ENCODE peak calls at places on chromosomes 6 and 20, in nine cellular contexts. W is testis, F is gastrocnemius medialis, E is H1, C is stomach, M is NB4, J is ovary, V is esophagus squamous epithelium, Q is endothelial cell of umbilical vein. I is an unnamed sample.

GRCh38 chr20:8573686-8574085 is 441.6 kb downstream of the PLCB1 start:
- DNase-seq in W (no peak), F (no peak), E (no peak), C (no peak), M (no peak), J (no peak), V (no peak), Q (no peak), I (no peak)

GRCh38 chr20:24955045-24955444 is 6.0 kb downstream of the CST7 start:
- DNase-seq in W (no peak), F (no peak), E (peak), C (peak), M (peak), J (no peak), V (no peak), Q (no peak), I (no peak)

GRCh38 chr20:23928788-23929187 is 49.2 kb upstream of the CST5 start:
- DNase-seq in W (peak), F (no peak), E (no peak), C (no peak), M (no peak), J (no peak), V (no peak), Q (no peak), I (peak)

GRCh38 chr20:57509665-57510237 is 15.2 kb downstream of the CTCFL start:
- DNase-seq in W (peak), F (no peak), E (no peak), C (peak), M (peak), J (no peak), V (no peak), Q (no peak), I (no peak)

GRCh38 chr20:58521763-58522162 is 6.6 kb upstream of the APCDD1L start:
- DNase-seq in W (no peak), F (no peak), E (no peak), C (no peak), M (no peak), J (no peak), V (no peak), Q (no peak), I (no peak)

GRCh38 chr6:169829786-169830185 is 78.4 kb downstream of the ERMARD start:
- DNase-seq in W (peak), F (no peak), E (peak), C (no peak), M (no peak), J (no peak), V (no peak), Q (no peak), I (peak)

GRCh38 chr6:14775528-14775927 is 470.3 kb upstream of the JARID2 start:
- DNase-seq in W (no peak), F (no peak), E (no peak), C (no peak), M (no peak), J (no peak), V (no peak), Q (no peak), I (no peak)

GRCh38 chr6:97064578-97064977 is 140.1 kb downstream of the KLHL32 start:
- DNase-seq in W (no peak), F (no peak), E (no peak), C (no peak), M (no peak), J (no peak), V (no peak), Q (no peak), I (no peak)

GRCh38 chr6:69867075-69867911 is 937 bp downstream of the COL19A1 start:
- DNase-seq in W (peak), F (no peak), E (peak), C (peak), M (peak), J (peak), V (no peak), Q (peak), I (no peak)

GRCh38 chr6:148332088-148332487 is 10.6 kb upstream of the SASH1 start:
- DNase-seq in W (no peak), F (no peak), E (no peak), C (no peak), M (no peak), J (no peak), V (no peak), Q (no peak), I (no peak)

GRCh38 chr6:15770347-15771143 is 107.7 kb upstream of the DTNBP1 start:
- DNase-seq in W (no peak), F (no peak), E (no peak), C (no peak), M (peak), J (no peak), V (no peak), Q (no peak), I (no peak)

GRCh38 chr6:119311514-119312142 is 37.9 kb downstream of the MAN1A1 start:
- DNase-seq in W (no peak), F (no peak), E (no peak), C (no peak), M (no peak), J (no peak), V (no peak), Q (no peak), I (no peak)

GRCh38 chr6:119312875-119313338 is 36.7 kb downstream of the MAN1A1 start:
- DNase-seq in W (no peak), F (no peak), E (no peak), C (no peak), M (no peak), J (no peak), V (no peak), Q (no peak), I (no peak)

GRCh38 chr6:119314894-119315272 is 34.7 kb downstream of the MAN1A1 start:
- DNase-seq in W (no peak), F (no peak), E (no peak), C (no peak), M (no peak), J (no peak), V (no peak), Q (no peak), I (no peak)

GRCh38 chr6:119312441-119312840 is 37.1 kb downstream of the MAN1A1 start:
- DNase-seq in W (no peak), F (no peak), E (no peak), C (no peak), M (no peak), J (no peak), V (no peak), Q (no peak), I (no peak)

DNA sequence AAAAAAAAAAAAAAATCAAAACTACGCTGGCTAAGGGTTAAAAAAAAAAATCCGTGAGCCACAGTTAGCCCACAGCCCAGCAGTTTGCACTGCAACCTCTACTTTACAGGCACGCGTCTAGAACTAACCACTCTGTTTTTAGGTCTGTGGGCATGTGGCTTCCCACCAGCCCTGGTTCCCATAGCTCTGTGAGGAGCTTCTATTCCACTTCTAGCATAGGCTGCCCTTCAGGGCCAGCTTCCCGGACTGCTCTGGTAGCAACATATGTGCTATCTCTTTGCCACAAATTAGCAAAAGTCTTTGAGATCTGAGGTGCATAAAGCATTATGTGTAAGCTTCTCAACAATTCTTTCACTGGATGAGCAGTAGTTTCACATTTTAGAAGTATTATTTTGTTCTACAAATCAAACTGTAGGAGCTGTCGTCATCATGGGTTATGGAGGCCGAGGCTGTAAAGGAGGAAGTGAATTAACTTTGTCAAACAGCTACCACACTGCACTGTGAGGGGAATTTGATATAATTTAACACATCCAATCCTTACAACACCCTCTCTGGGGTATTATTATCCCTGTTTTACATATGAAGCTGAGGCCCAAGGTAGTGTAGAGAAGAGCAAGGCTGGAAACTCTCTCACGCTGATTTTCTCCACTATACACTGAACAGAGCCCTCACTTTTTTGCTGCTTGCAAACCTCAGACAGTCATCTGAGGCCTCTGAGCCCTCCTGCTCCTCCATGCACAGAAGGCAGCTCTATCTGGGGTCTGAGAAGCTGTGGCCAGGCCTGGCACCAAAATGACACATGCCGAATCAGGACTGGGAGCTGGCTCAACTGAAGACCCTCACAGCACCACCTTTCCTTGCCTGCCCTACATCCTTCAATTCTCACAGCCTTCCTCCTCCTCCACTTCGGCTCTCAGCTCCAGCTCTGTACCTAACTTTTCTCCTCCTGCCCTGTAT is 35.3 kb downstream of the MAN1A1 start:
- DNase-seq in W (no peak), F (no peak), E (no peak), C (no peak), M (no peak), J (no peak), V (no peak), Q (no peak), I (no peak)
- TF ChIP-seq POLR2A in W (no peak), F (no peak), E (no peak), C (no peak), M (no peak), J (no peak), V (no peak), Q (no peak), I (no peak)

GRCh38 chr6:33085627-33086026 is 9.8 kb downstream of the HLA-DPB1 start:
- DNase-seq in W (no peak), F (no peak), E (no peak), C (no peak), M (no peak), J (no peak), V (no peak), Q (no peak), I (peak)
- TF ChIP-seq POLR2A in W (no peak), F (no peak), E (no peak), C (no peak), M (no peak), J (no peak), V (no peak), Q (no peak), I (no peak)

GRCh38 chr6:142518761-142519160 is 217.0 kb downstream of the ADGRG6 start:
- DNase-seq in W (no peak), F (no peak), E (no peak), C (no peak), M (no peak), J (no peak), V (no peak), Q (no peak), I (no peak)

GRCh38 chr6:142521791-142522190 is 220.0 kb downstream of the ADGRG6 start:
- DNase-seq in W (no peak), F (no peak), E (no peak), C (no peak), M (no peak), J (no peak), V (no peak), Q (no peak), I (no peak)

GRCh38 chr6:142523485-142523884 is 221.7 kb downstream of the ADGRG6 start:
- DNase-seq in W (no peak), F (no peak), E (no peak), C (no peak), M (no peak), J (no peak), V (no peak), Q (no peak), I (no peak)

GRCh38 chr6:142518126-142518525 is 216.3 kb downstream of the ADGRG6 start:
- DNase-seq in W (no peak), F (no peak), E (no peak), C (no peak), M (no peak), J (no peak), V (no peak), Q (no peak), I (no peak)
- TF ChIP-seq POLR2A in W (no peak), F (no peak), E (no peak), C (no peak), M (no peak), J (no peak), V (no peak), Q (no peak), I (no peak)

GRCh38 chr20:62337558-62338293 is 29.4 kb downstream of the LAMA5 start:
- DNase-seq in W (no peak), F (no peak), E (no peak), C (no peak), M (no peak), J (no peak), V (no peak), Q (no peak), I (no peak)
- TF ChIP-seq POLR2A in W (no peak), F (no peak), E (no peak), C (no peak), M (no peak), J (no peak), V (no peak), Q (no peak), I (no peak)

DNA sequence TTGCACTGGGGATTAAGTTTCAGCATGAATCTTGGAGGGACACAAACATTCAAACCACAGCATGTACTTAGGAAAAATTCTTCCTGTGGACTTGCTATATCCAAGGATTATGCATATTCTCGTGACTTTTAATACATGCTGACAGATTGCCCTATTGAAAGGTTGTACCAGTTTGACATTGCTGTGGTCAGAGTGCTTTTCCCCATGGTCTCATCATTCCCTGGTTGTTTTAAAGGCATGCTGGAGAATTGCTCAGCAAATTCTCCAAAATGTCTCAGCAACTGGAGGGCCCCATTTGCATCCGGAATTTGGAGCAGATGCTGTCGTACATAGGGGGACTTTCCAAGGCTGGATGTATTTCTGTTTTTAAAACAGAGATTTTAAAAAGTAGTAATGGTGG is 7.4 kb downstream of the HECA start:
- DNase-seq in W (no peak), F (no peak), E (no peak), C (no peak), M (no peak), J (no peak), V (no peak), Q (no peak), I (no peak)
- TF ChIP-seq POLR2A in W (no peak), F (no peak), E (no peak), C (no peak), M (no peak), J (no peak), V (no peak), Q (no peak), I (no peak)

GRCh38 chr6:5960456-5960855 is 46.3 kb downstream of the NRN1 start:
- DNase-seq in W (no peak), F (no peak), E (no peak), C (no peak), M (no peak), J (no peak), V (no peak), Q (no peak), I (no peak)
- TF ChIP-seq POLR2A in W (no peak), F (no peak), E (no peak), C (no peak), M (no peak), J (no peak), V (no peak), Q (no peak), I (no peak)